ENCODE peak calls at places on chromosomes 13 and 19, in nine cellular contexts. E is pancreas, N is astrocyte, A is GM12865, O is colonic mucosa, W is choroid plexus epithelial cell, P is Panc1, J is fibroblast of pulmonary artery, I is bronchial epithelial cell. K is an unnamed sample.

GRCh38 chr13:53126803-53127202 is 98.2 kb downstream of the OLFM4 start:
- DNase-seq in E (no peak), N (peak), A (no peak), O (peak), W (no peak), P (no peak), J (peak), I (no peak), K (no peak)

GRCh38 chr13:91904597-91904996 is 506.2 kb downstream of the GPC5 start:
- DNase-seq in E (no peak), N (no peak), A (peak), O (no peak), W (peak), P (no peak), J (peak), I (no peak), K (no peak)

GRCh38 chr13:79098603-79099002 is 307.5 kb downstream of the RBM26 start:
- DNase-seq in E (no peak), N (no peak), A (no peak), O (no peak), W (no peak), P (no peak), J (no peak), I (no peak), K (no peak)

GRCh38 chr13:94987869-94988268 is 275.5 kb upstream of the SOX21 start:
- DNase-seq in E (no peak), N (no peak), A (no peak), O (no peak), W (no peak), P (no peak), J (no peak), I (peak), K (no peak)

GRCh38 chr13:23321534-23322241 is 111.8 kb downstream of the SACS start:
- DNase-seq in E (no peak), N (peak), A (peak), O (no peak), W (peak), P (peak), J (peak), I (peak), K (peak)

GRCh38 chr13:113216165-113217056 is 7.0 kb downstream of the CUL4A start:
- DNase-seq in E (peak), N (peak), A (no peak), O (peak), W (peak), P (no peak), J (peak), I (peak), K (peak)

GRCh38 chr13:57552441-57552840 is 79.1 kb upstream of the PCDH17 start:
- DNase-seq in E (no peak), N (no peak), A (no peak), O (no peak), W (no peak), P (no peak), J (no peak), I (no peak), K (no peak)

GRCh38 chr19:42092350-42092749 is 16.4 kb downstream of the ZNF574 start:
- DNase-seq in E (no peak), N (no peak), A (peak), O (peak), W (no peak), P (no peak), J (peak), I (no peak), K (peak)

GRCh38 chr19:29401712-29402421 is 123.9 kb upstream of the VSTM2B start:
- DNase-seq in E (no peak), N (no peak), A (no peak), O (no peak), W (no peak), P (no peak), J (no peak), I (no peak), K (no peak)

GRCh38 chr13:46543307-46543706 is 9.7 kb upstream of the LRCH1 start:
- DNase-seq in E (no peak), N (no peak), A (no peak), O (no peak), W (no peak), P (no peak), J (no peak), I (no peak), K (no peak)

GRCh38 chr13:42883142-42883541 is 101.8 kb downstream of the FAM216B start:
- DNase-seq in E (no peak), N (no peak), A (no peak), O (no peak), W (peak), P (no peak), J (peak), I (peak), K (no peak)

GRCh38 chr19:40592170-40592569 is 9.0 kb upstream of the LTBP4 start:
- DNase-seq in E (no peak), N (peak), A (peak), O (no peak), W (peak), P (no peak), J (peak), I (peak), K (peak)

GRCh38 chr13:22076658-22077057 is 405.8 kb downstream of the FGF9 start:
- DNase-seq in E (no peak), N (no peak), A (peak), O (no peak), W (no peak), P (no peak), J (no peak), I (no peak), K (no peak)

GRCh38 chr19:14478113-14478545 is 3.0 kb upstream of the PTGER1 start:
- DNase-seq in E (no peak), N (no peak), A (no peak), O (no peak), W (no peak), P (no peak), J (no peak), I (no peak), K (no peak)

GRCh38 chr13:73945871-73946270 is 188.3 kb downstream of the KLF12 start:
- DNase-seq in E (no peak), N (peak), A (no peak), O (no peak), W (no peak), P (no peak), J (no peak), I (no peak), K (no peak)

GRCh38 chr19:33569822-33570221 is 48.2 kb upstream of the PEPD start:
- DNase-seq in E (no peak), N (no peak), A (no peak), O (no peak), W (no peak), P (no peak), J (no peak), I (no peak), K (no peak)

GRCh38 chr19:31659897-31660210 is 310.6 kb upstream of the TSHZ3 start:
- DNase-seq in E (no peak), N (peak), A (no peak), O (no peak), W (no peak), P (no peak), J (no peak), I (no peak), K (no peak)

GRCh38 chr13:48816696-48817095 is 159.0 kb upstream of the FNDC3A start:
- DNase-seq in E (no peak), N (no peak), A (no peak), O (no peak), W (no peak), P (no peak), J (no peak), I (no peak), K (no peak)

GRCh38 chr19:51240866-51241265 is 10.0 kb upstream of the SIGLECL1 start:
- DNase-seq in E (no peak), N (no peak), A (no peak), O (no peak), W (no peak), P (no peak), J (no peak), I (no peak), K (no peak)

GRCh38 chr19:23415034-23415433 is 19.8 kb upstream of the ZNF91 start:
- DNase-seq in E (no peak), N (no peak), A (no peak), O (peak), W (no peak), P (no peak), J (no peak), I (no peak), K (no peak)

GRCh38 chr13:41554180-41554579 is 96.8 kb downstream of the RGCC start:
- DNase-seq in E (no peak), N (no peak), A (no peak), O (no peak), W (no peak), P (no peak), J (no peak), I (no peak), K (no peak)

GRCh38 chr13:41552031-41552430 is 94.7 kb downstream of the RGCC start:
- DNase-seq in E (no peak), N (no peak), A (no peak), O (no peak), W (no peak), P (no peak), J (no peak), I (no peak), K (no peak)

GRCh38 chr13:41557719-41558118 is 100.4 kb downstream of the RGCC start:
- DNase-seq in E (no peak), N (no peak), A (no peak), O (no peak), W (no peak), P (no peak), J (no peak), I (no peak), K (no peak)

GRCh38 chr13:41558781-41559560 is 101.6 kb downstream of the RGCC start:
- DNase-seq in E (no peak), N (no peak), A (no peak), O (no peak), W (no peak), P (no peak), J (no peak), I (no peak), K (no peak)

GRCh38 chr13:41554626-41555386 is 97.5 kb downstream of the RGCC start:
- DNase-seq in E (no peak), N (no peak), A (peak), O (no peak), W (no peak), P (no peak), J (no peak), I (no peak), K (no peak)
- TF ChIP-seq CTCF in E (no peak), N (no peak), A (peak), O (no peak), W (no peak), P (no peak), J (no peak), I (no peak), K (no peak)

DNA sequence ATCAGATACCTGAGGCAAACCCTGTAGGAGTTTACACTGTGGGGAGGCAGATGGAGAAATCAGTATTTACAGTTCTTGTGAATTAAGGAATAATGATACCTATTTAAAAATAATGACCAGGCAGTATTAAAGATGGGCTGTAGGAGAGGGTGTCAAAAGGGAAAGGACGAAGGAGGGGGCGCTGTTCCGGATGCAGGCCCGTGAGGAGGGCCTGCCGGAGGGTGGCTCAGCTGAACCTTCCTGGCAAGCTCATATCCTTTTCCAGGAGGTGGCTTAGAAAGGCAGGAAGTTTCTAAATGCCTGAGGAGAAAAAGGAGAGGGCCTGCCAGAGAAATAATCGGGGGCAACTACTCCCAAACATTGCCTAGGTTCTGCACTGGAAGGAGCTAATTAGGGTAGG is 46.6 kb downstream of the MBNL2 start:
- DNase-seq in E (no peak), N (no peak), A (no peak), O (no peak), W (no peak), P (no peak), J (peak), I (no peak), K (peak)
- TF ChIP-seq CTCF in E (no peak), N (no peak), A (no peak), O (no peak), W (peak), P (peak), J (peak), I (no peak), K (no peak)

GRCh38 chr13:28636677-28637317 is 22.1 kb upstream of the POMP start:
- DNase-seq in E (no peak), N (peak), A (peak), O (peak), W (peak), P (peak), J (peak), I (peak), K (peak)
- TF ChIP-seq CTCF in E (peak), N (peak), A (peak), O (peak), W (peak), P (peak), J (peak), I (peak), K (peak)

DNA sequence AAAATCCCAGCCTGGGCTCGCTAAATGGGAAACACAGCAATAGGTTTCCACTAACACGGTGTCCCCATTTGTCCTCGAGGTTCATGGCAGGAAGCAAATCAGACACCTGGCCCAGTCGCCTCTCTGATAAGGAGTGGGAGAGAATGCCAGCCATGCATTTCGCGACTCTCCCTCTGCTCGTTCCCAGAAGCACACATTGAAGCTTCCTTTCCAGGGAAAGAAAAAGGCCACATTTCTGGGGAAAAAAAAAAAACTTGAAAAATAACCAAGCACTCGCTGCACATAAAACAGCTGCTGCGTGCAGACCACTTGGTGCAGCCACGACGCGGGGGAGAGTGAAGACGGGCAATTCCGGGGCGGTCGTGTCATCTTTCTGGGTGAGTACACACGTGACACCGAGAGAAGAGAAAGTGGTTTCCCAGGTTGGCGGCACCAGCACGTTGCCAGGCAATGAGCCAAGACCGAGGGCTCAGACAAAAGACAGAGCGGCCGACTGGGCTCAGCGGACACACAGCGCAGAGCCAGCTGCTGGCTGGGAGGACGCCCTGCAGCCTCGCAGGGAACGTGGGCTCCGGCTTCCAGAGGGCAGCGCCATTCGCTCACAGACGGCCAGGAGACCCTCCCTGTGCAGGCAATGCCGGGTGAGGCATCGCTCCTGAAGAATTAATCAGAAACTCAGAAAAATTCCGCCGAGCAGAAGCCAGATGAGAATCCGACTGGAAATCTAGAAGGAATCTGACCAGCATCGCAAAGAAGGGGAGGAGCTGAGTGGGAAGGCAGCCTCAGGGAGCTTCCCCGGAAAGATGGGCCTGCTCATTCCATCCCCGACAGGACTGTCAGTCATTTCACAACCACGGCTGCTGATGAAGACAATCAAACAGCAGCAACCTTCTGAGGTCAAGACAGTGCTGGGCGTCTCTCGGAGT is 83.2 kb upstream of the IRS2 start:
- DNase-seq in E (peak), N (peak), A (peak), O (peak), W (peak), P (no peak), J (peak), I (peak), K (no peak)
- TF ChIP-seq CTCF in E (no peak), N (no peak), A (no peak), O (peak), W (peak), P (peak), J (peak), I (no peak), K (no peak)

K was measured in MCF 10A.